ENCODE peak calls at places on chromosomes 11 and 22, in four cellular contexts. One of them, this sample, is unnamed.
A peak's percentile ranks its signal among the peaks of the same experiment; 100 is the strongest.

GRCh38 chr22:46966846-46967245 is 204.4 kb downstream of the TBC1D22A start:
- DNase-seq in fibroblast of mammary gland: no peak
- DNase-seq in PC-9: no peak
- DNase-seq in HFFc6: no peak
- DNase-seq in this sample: no peak

GRCh38 chr22:17056058-17056457 is 28.7 kb upstream of the IL17RA start:
- DNase-seq in fibroblast of mammary gland: no peak
- DNase-seq in PC-9: no peak
- DNase-seq in HFFc6: no peak
- DNase-seq in this sample: no peak

GRCh38 chr11:73420136-73420535 is 43.9 kb downstream of the RELT start:
- DNase-seq in fibroblast of mammary gland: no peak
- DNase-seq in PC-9: no peak
- DNase-seq in HFFc6: no peak
- DNase-seq in this sample: no peak

GRCh38 chr11:123429851-123430735 is at the start of gene GRAMD1B:
- DNase-seq in fibroblast of mammary gland: peak; percentile 37
- DNase-seq in PC-9: peak; percentile 20
- DNase-seq in HFFc6: peak; percentile 93
- DNase-seq in this sample: no peak

GRCh38 chr11:87281496-87281895 is 243.8 kb downstream of the TMEM135 start:
- DNase-seq in fibroblast of mammary gland: peak; percentile 86
- DNase-seq in PC-9: no peak
- DNase-seq in HFFc6: peak; percentile 35
- DNase-seq in this sample: peak; percentile 85

GRCh38 chr22:46568102-46568809 is 30.8 kb upstream of the CELSR1 start:
- DNase-seq in fibroblast of mammary gland: no peak
- DNase-seq in PC-9: no peak
- DNase-seq in HFFc6: no peak
- DNase-seq in this sample: no peak

GRCh38 chr11:95364324-95365295 is 133.6 kb upstream of the SESN3 start:
- DNase-seq in fibroblast of mammary gland: peak; percentile 54
- DNase-seq in PC-9: no peak
- DNase-seq in HFFc6: no peak
- DNase-seq in this sample: peak; percentile 63

GRCh38 chr22:43079742-43080141 is 9.4 kb downstream of the TTLL1 start:
- DNase-seq in fibroblast of mammary gland: no peak
- DNase-seq in PC-9: no peak
- DNase-seq in HFFc6: no peak
- DNase-seq in this sample: no peak

GRCh38 chr11:11148104-11148509 is 204.9 kb downstream of the CSNK2A3 start:
- DNase-seq in fibroblast of mammary gland: peak; percentile 89
- DNase-seq in PC-9: no peak
- DNase-seq in HFFc6: peak; percentile 85
- DNase-seq in this sample: peak; percentile 50
- TF ChIP-seq CTCF in fibroblast of mammary gland: peak; percentile 48
- TF ChIP-seq CTCF in PC-9: no peak
- TF ChIP-seq CTCF in HFFc6: peak; percentile 59
- TF ChIP-seq CTCF in this sample: no peak

GRCh38 chr22:31036671-31037550 is 44.2 kb upstream of the SMTN start:
- DNase-seq in fibroblast of mammary gland: peak; percentile 57
- DNase-seq in PC-9: peak; percentile 17
- DNase-seq in HFFc6: peak; percentile 77
- DNase-seq in this sample: peak; percentile 78
- TF ChIP-seq CTCF in fibroblast of mammary gland: peak; percentile 8
- TF ChIP-seq CTCF in PC-9: no peak
- TF ChIP-seq CTCF in HFFc6: peak; percentile 56
- TF ChIP-seq CTCF in this sample: no peak

GRCh38 chr11:65890324-65891179 is at the start of gene CCDC85B:
- DNase-seq in fibroblast of mammary gland: peak; percentile 95
- DNase-seq in PC-9: peak; percentile 99
- DNase-seq in HFFc6: peak; percentile 95
- DNase-seq in this sample: peak; percentile 95
- TF ChIP-seq CTCF in fibroblast of mammary gland: no peak
- TF ChIP-seq CTCF in PC-9: no peak
- TF ChIP-seq CTCF in HFFc6: no peak
- TF ChIP-seq CTCF in this sample: no peak

GRCh38 chr22:20438678-20439492 is 1.3 kb upstream of the SCARF2 start:
- DNase-seq in fibroblast of mammary gland: no peak
- DNase-seq in PC-9: no peak
- DNase-seq in HFFc6: no peak
- DNase-seq in this sample: no peak
- TF ChIP-seq CTCF in fibroblast of mammary gland: peak; percentile 30
- TF ChIP-seq CTCF in PC-9: no peak
- TF ChIP-seq CTCF in HFFc6: peak; percentile 59
- TF ChIP-seq CTCF in this sample: no peak

This sample was measured in MCF 10A.